ENCODE peak calls at places on chromosomes 16 and 17, in eight cellular contexts. J, U, Z, W, M, R, S and G are unnamed samples.

GRCh38 chr17:75010683-75011406 is 1.6 kb upstream of the MRPL58 start:
- DNase-seq in Z (no peak), U (peak; percentile 50), R (no peak), S (no peak), M (peak; percentile 39), J (peak; percentile 55), W (peak; percentile 38), G (no peak)

GRCh38 chr17:34703533-34703932 is 124.2 kb downstream of the TMEM132E start:
- DNase-seq in J (peak; percentile 43), Z (no peak), W (peak; percentile 58), R (peak; percentile 72), U (no peak), M (peak; percentile 27), S (no peak), G (no peak)

GRCh38 chr16:54930034-54930938 is at the start of gene IRX5:
- DNase-seq in Z (no peak), U (peak; percentile 81), J (peak; percentile 81), S (peak; percentile 59), R (peak; percentile 55), W (peak; percentile 96), M (peak; percentile 97), G (no peak)

GRCh38 chr17:44941712-44942331 is 5.8 kb downstream of the KIF18B start:
- DNase-seq in S (no peak), R (no peak), W (no peak), Z (no peak), M (no peak), J (no peak), U (no peak), G (no peak)

GRCh38 chr16:87864331-87864989 is 4.8 kb downstream of the SLC7A5 start:
- DNase-seq in U (no peak), M (no peak), S (no peak), Z (no peak), R (no peak), W (no peak), J (peak; percentile 55), G (no peak)

GRCh38 chr17:82935944-82936767 is 96.3 kb upstream of the ZNF750 start:
- DNase-seq in S (no peak), J (no peak), W (no peak), R (no peak), Z (no peak), M (no peak), U (no peak), G (no peak)

GRCh38 chr16:275041-275621 is 613 bp downstream of the RGS11 start:
- DNase-seq in S (no peak), R (no peak), U (no peak), M (no peak), W (no peak), Z (no peak), J (no peak), G (no peak)

GRCh38 chr17:77129568-77130301 is 11.0 kb upstream of the SEC14L1 start:
- DNase-seq in Z (no peak), S (no peak), W (peak; percentile 41), J (peak; percentile 28), M (no peak), R (no peak), U (no peak), G (no peak)

GRCh38 chr16:57538235-57538711 is 1.9 kb upstream of the CCDC102A start:
- DNase-seq in J (no peak), M (no peak), W (no peak), Z (no peak), S (no peak), R (no peak), U (no peak), G (no peak)

GRCh38 chr17:19250421-19251141 is 13.4 kb downstream of the EPN2 start:
- DNase-seq in M (no peak), R (no peak), Z (no peak), S (no peak), U (no peak), W (no peak), J (no peak), G (no peak)

GRCh38 chr17:75549246-75550138 is 24.0 kb downstream of the LLGL2 start:
- DNase-seq in R (peak; percentile 76), S (no peak), J (no peak), Z (no peak), U (peak; percentile 94), M (no peak), W (no peak), G (no peak)